ENCODE peak calls at places on chromosomes 13 and 19, in eight cellular contexts. W is upper lobe of right lung, A is body of pancreas, U is esophagus squamous epithelium, C is neural progenitor cell, Z is psoas muscle, X is cardiac muscle cell, T is mammary epithelial cell. E is an unnamed sample. For H3K36me3 and H3K4me1, the result is how much of the 10 kb centered on the place peaks cover.

GRCh38 chr19:40604647-40605200 is 3.6 kb downstream of the LTBP4 start:
- DNase-seq in W (no peak), A (peak), U (no peak), C (peak), Z (no peak), X (no peak), T (peak), E (no peak)

GRCh38 chr13:32537580-32538233 is 888 bp downstream of the N4BP2L2 start:
- DNase-seq in W (peak), A (peak), U (no peak), C (no peak), Z (peak), X (no peak), T (peak), E (peak)

GRCh38 chr19:2524840-2525723 is 49.2 kb downstream of the GADD45B start:
- DNase-seq in W (no peak), A (no peak), U (no peak), C (no peak), Z (peak), X (peak), T (peak), E (peak)

GRCh38 chr13:110850006-110850405 is 64.9 kb downstream of the ANKRD10 start:
- DNase-seq in W (no peak), A (no peak), U (no peak), C (no peak), Z (no peak), X (no peak), T (no peak), E (no peak)

GRCh38 chr19:6738726-6739389 is 622 bp upstream of the TRIP10 start:
- DNase-seq in W (peak), A (peak), U (no peak), C (peak), Z (peak), X (no peak), T (peak), E (no peak)

GRCh38 chr13:23505007-23505406 is 65.2 kb upstream of the TNFRSF19 start:
- DNase-seq in W (no peak), A (no peak), U (no peak), C (no peak), Z (no peak), X (peak), T (peak), E (no peak)

GRCh38 chr13:92739306-92739818 is 487.2 kb upstream of the GPC6 start:
- DNase-seq in W (no peak), A (no peak), U (no peak), C (no peak), Z (no peak), X (no peak), T (peak), E (no peak)

GRCh38 chr19:30696514-30696913 is 324.3 kb downstream of the ZNF536 start:
- DNase-seq in W (no peak), A (peak), U (no peak), C (peak), Z (no peak), X (peak), T (no peak), E (no peak)

GRCh38 chr19:57903298-57904174 is 12.9 kb downstream of the ZNF417 start:
- DNase-seq in W (no peak), A (no peak), U (no peak), C (peak), Z (no peak), X (peak), T (peak), E (no peak)

GRCh38 chr13:47457631-47458030 is 543.4 kb downstream of the SUCLA2 start:
- DNase-seq in W (no peak), A (no peak), U (no peak), C (no peak), Z (no peak), X (peak), T (peak), E (no peak)

GRCh38 chr13:83865161-83866137 is 16.8 kb downstream of the SLITRK1 start:
- DNase-seq in W (no peak), A (peak), U (no peak), C (no peak), Z (no peak), X (no peak), T (no peak), E (no peak)

GRCh38 chr13:31442605-31443004 is 242.8 kb downstream of the B3GLCT start:
- DNase-seq in W (no peak), A (no peak), U (no peak), C (no peak), Z (no peak), X (no peak), T (no peak), E (no peak)

GRCh38 chr19:55368701-55369563 is 1.3 kb downstream of the IL11 start:
- DNase-seq in W (no peak), A (no peak), U (no peak), C (peak), Z (no peak), X (peak), T (peak), E (no peak)

GRCh38 chr19:2371656-2372055 is 11.6 kb downstream of the TMPRSS9 start:
- DNase-seq in W (no peak), A (no peak), U (no peak), C (no peak), Z (no peak), X (no peak), T (peak), E (peak)

GRCh38 chr19:54030895-54031586 is 32.7 kb downstream of the VSTM1 start:
- DNase-seq in W (no peak), A (no peak), U (no peak), C (no peak), Z (no peak), X (peak), T (no peak), E (no peak)

GRCh38 chr19:1360818-1361461 is 22.8 kb upstream of the NDUFS7 start:
- DNase-seq in W (peak), A (peak), U (no peak), C (peak), Z (peak), X (peak), T (peak), E (no peak)

GRCh38 chr19:19296953-19297689 is 23.2 kb downstream of the SUGP1 start:
- DNase-seq in W (no peak), A (no peak), U (no peak), C (no peak), Z (no peak), X (no peak), T (no peak), E (no peak)

GRCh38 chr19:2315818-2316353 is 7.9 kb upstream of the LINGO3 start:
- DNase-seq in W (peak), A (peak), U (no peak), C (peak), Z (peak), X (peak), T (no peak), E (peak)

GRCh38 chr19:39671739-39672363 is 16.1 kb downstream of the LGALS16 start:
- DNase-seq in W (no peak), A (peak), U (no peak), C (peak), Z (no peak), X (peak), T (peak), E (no peak)

GRCh38 chr13:23637813-23638212 is 67.6 kb downstream of the TNFRSF19 start:
- DNase-seq in W (no peak), A (no peak), U (no peak), C (peak), Z (no peak), X (no peak), T (no peak), E (no peak)

GRCh38 chr13:86567119-86567518 is 767.9 kb upstream of the SLITRK6 start:
- DNase-seq in W (no peak), A (peak), U (no peak), C (peak), Z (no peak), X (no peak), T (no peak), E (no peak)

GRCh38 chr13:29909975-29910674 is 59.7 kb upstream of the UBL3 start:
- DNase-seq in W (no peak), A (no peak), U (no peak), C (no peak), Z (peak), X (peak), T (peak), E (no peak)

GRCh38 chr13:112880221-112880641 is 88.8 kb upstream of the MCF2L start:
- DNase-seq in W (no peak), A (no peak), U (no peak), C (no peak), Z (peak), X (no peak), T (no peak), E (peak)

DNA sequence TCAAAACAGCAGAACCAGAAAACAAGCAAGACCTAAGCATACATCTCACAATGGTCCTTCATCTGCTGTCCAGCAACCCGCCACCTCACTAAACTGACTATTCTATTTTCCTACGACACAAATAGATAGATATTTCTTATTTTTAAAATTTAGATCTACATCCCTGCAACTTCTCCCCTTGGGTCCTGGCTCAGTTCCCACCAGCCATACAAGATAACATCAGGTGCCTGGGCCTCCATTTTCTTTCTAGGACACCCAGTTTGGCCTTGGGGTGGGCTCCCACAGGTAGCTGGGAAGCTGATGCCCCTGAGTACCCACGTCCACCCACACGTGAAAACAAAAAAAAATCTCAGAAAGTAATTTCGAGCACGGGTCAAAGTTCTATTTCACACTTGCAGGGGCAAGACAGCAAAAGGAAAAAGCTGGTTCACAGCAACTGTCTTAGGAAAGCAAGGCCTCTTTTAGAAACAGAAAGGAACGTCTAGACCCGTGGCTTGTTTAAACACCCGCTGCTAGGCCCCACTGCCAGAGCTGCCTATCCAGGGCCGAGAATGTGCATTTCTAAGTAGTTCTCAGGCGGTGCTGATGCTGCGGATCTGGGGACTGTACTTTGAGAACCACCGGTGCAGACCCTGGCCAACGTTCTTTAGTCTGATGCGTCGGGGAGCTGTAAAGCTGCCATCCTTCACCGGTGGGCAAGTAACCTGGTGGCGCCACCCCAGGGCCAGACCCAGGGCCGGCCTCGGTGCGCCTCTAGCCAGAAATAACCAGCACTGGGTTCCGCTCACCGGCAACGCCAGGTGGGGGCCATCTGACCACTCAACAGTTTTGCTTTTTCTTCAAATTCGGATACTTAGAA is 47.3 kb downstream of the TGDS start:
- DNase-seq in W (peak), A (peak), U (no peak), C (peak), Z (peak), X (peak), T (no peak), E (peak)
- TF ChIP-seq CTCF in W (peak), A (no peak), U (no peak), C (peak), Z (no peak), X (peak), T (no peak), E (no peak)

GRCh38 chr19:34853369-34853768 is 73.3 kb upstream of the ZNF30 start:
- DNase-seq in W (no peak), A (no peak), U (no peak), C (no peak), Z (no peak), X (no peak), T (no peak), E (no peak)
- H3K36me3 ChIP-seq in W (under half), A (under half), U (under half), C (under half), Z (under half), X (under half), T (under half), E (under half)

GRCh38 chr19:46919324-46919723 is 58.5 kb downstream of the ARHGAP35 start:
- DNase-seq in W (no peak), A (no peak), U (no peak), C (no peak), Z (no peak), X (no peak), T (peak), E (no peak)

GRCh38 chr19:46922465-46922864 is 61.7 kb downstream of the ARHGAP35 start:
- DNase-seq in W (no peak), A (no peak), U (no peak), C (no peak), Z (no peak), X (no peak), T (no peak), E (no peak)

GRCh38 chr19:46924874-46925547 is 64.2 kb downstream of the ARHGAP35 start:
- DNase-seq in W (no peak), A (no peak), U (no peak), C (no peak), Z (no peak), X (no peak), T (peak), E (no peak)

GRCh38 chr19:46916971-46917370 is 56.2 kb downstream of the ARHGAP35 start:
- DNase-seq in W (no peak), A (no peak), U (no peak), C (no peak), Z (no peak), X (no peak), T (no peak), E (no peak)

GRCh38 chr19:46920341-46920740 is 59.5 kb downstream of the ARHGAP35 start:
- DNase-seq in W (no peak), A (no peak), U (no peak), C (no peak), Z (no peak), X (no peak), T (no peak), E (no peak)
- H3K4me1 ChIP-seq in W (under half), A (under half), U (half or more), C (under half), Z (under half), X (under half), T (under half), E (under half)

GRCh38 chr13:78121001-78121400 is 202.4 kb upstream of the EDNRB start:
- DNase-seq in W (no peak), A (no peak), U (no peak), C (no peak), Z (no peak), X (no peak), T (no peak), E (no peak)

GRCh38 chr13:78121459-78122348 is 203.1 kb upstream of the EDNRB start:
- DNase-seq in W (no peak), A (peak), U (no peak), C (peak), Z (peak), X (peak), T (peak), E (no peak)
- TF ChIP-seq CTCF in W (peak), A (peak), U (peak), C (peak), Z (peak), X (peak), T (peak), E (peak)

DNA sequence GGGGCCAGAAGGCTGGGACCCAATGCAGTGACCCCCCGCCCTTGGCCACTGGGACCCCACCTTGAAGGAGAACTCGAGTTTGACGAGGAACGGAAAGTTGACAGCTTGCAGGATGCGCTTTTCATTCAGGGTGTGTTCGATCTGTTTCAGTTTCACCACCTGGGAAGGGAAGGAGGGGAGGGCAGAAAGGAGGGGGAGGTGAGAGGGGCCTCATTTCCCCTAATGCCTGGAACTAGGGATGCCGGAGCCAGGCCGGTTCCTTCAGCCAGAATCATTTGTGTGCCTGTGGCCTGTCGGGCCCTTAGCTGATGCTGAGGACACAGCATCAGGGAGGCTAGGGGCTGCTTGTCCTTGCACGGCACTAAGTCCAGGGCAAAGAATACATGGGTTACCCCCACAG is 12.2 kb upstream of the SAMD1 start:
- DNase-seq in W (no peak), A (no peak), U (no peak), C (no peak), Z (no peak), X (no peak), T (no peak), E (no peak)
- H3K36me3 ChIP-seq in W (half or more), A (under half), U (under half), C (under half), Z (under half), X (under half), T (under half), E (half or more)

GRCh38 chr13:46179576-46180368 is 2.2 kb downstream of the LCP1 start:
- DNase-seq in W (peak), A (peak), U (peak), C (no peak), Z (peak), X (no peak), T (no peak), E (peak)

GRCh38 chr13:46178143-46178542 is 3.8 kb downstream of the LCP1 start:
- DNase-seq in W (no peak), A (peak), U (no peak), C (no peak), Z (no peak), X (peak), T (no peak), E (no peak)

GRCh38 chr13:46180393-46180792 is 1.6 kb downstream of the LCP1 start:
- DNase-seq in W (no peak), A (no peak), U (no peak), C (no peak), Z (no peak), X (no peak), T (no peak), E (no peak)

GRCh38 chr13:46176756-46177155 is 5.2 kb downstream of the LCP1 start:
- DNase-seq in W (no peak), A (peak), U (no peak), C (no peak), Z (no peak), X (no peak), T (no peak), E (no peak)

DNA sequence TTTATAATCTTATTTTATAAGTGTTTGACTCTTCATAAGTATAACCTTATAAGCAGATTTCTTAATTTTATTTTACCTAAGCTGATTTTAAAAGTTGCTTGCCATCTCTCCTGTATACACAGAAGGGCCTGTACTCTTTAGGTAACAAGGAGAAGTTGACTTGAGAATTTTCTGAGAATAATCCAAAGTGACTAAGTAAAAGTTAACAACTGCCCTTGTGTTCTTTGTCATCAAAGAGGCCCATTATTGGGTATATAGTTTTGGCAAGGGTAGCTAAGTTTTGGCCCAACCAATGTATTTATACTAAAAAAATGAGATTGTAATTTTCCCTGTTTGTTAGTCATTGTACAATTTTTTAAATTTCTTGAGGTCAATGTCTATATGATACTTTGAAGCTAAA is 3.2 kb downstream of the LCP1 start:
- DNase-seq in W (no peak), A (no peak), U (no peak), C (no peak), Z (no peak), X (no peak), T (no peak), E (no peak)
- H3K4me1 ChIP-seq in W (under half), A (under half), U (under half), C (under half), Z (under half), X (under half), T (under half), E (half or more)

DNA sequence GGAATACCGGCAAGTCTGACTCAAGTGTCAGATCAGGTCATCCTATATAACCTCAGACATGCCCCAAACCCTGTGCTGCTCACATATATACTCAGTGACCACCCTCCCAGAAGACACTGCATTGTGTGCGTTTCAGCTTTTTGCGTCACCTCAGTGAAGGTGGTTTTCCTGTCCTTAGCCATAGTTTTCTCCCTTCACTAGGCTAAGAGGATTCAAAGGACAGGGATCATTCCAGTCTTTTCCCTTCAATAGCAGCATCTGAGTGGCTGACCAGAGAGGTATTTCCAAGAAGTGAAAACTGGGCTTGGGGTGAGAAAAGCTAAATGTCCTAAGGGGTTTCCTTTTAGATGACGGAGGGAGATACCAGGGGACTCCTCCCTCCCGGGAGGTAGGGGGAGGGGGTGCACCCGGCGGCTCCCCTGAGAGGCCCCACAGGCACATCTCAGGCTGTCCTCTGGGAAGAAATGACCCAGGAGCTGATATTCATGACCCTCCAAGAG is 12.7 kb upstream of the OR10H1 start:
- DNase-seq in W (no peak), A (no peak), U (no peak), C (no peak), Z (no peak), X (no peak), T (no peak), E (no peak)
- TF ChIP-seq CTCF in W (no peak), A (no peak), U (no peak), C (no peak), Z (no peak), X (no peak), T (no peak), E (no peak)

GRCh38 chr19:45842198-45842597 is 20.7 kb downstream of the SYMPK start:
- DNase-seq in W (no peak), A (no peak), U (no peak), C (no peak), Z (peak), X (no peak), T (no peak), E (no peak)
- H3K36me3 ChIP-seq in W (half or more), A (under half), U (under half), C (under half), Z (under half), X (half or more), T (under half), E (half or more)

GRCh38 chr13:25874907-25875306 is 176.9 kb downstream of the SHISA2 start:
- DNase-seq in W (no peak), A (peak), U (no peak), C (no peak), Z (no peak), X (no peak), T (no peak), E (no peak)
- H3K4me1 ChIP-seq in W (under half), A (under half), U (under half), C (under half), Z (under half), X (under half), T (under half), E (under half)

E was measured in left lung.